ENCODE peak calls at places on chromosomes 13 and 19, in four cellular contexts. One of them, this sample, is unnamed.

GRCh38 chr13:27966641-27967202 is 2.4 kb downstream of the CDX2 start:
- DNase-seq in right lobe of liver: no peak
- DNase-seq in endodermal cell: peak
- DNase-seq in tibial artery: no peak
- DNase-seq in this sample: no peak

GRCh38 chr19:56314018-56314583 is 538 bp downstream of the ZSCAN5A start:
- DNase-seq in right lobe of liver: no peak
- DNase-seq in endodermal cell: peak
- DNase-seq in tibial artery: no peak
- DNase-seq in this sample: no peak

GRCh38 chr13:27636624-27637288 is 15.1 kb downstream of the POLR1D start:
- DNase-seq in right lobe of liver: no peak
- DNase-seq in endodermal cell: no peak
- DNase-seq in tibial artery: no peak
- DNase-seq in this sample: no peak

GRCh38 chr13:44719857-44720671 is 143.9 kb upstream of the TSC22D1 start:
- DNase-seq in right lobe of liver: no peak
- DNase-seq in endodermal cell: no peak
- DNase-seq in tibial artery: no peak
- DNase-seq in this sample: peak

GRCh38 chr13:73610799-73611592 is 523.2 kb downstream of the KLF12 start:
- DNase-seq in right lobe of liver: no peak
- DNase-seq in endodermal cell: no peak
- DNase-seq in tibial artery: no peak
- DNase-seq in this sample: no peak

GRCh38 chr19:21839966-21840365 is 4.0 kb upstream of the ZNF43 start:
- DNase-seq in right lobe of liver: no peak
- DNase-seq in endodermal cell: no peak
- DNase-seq in tibial artery: no peak
- DNase-seq in this sample: no peak

GRCh38 chr19:55463583-55464031 is 944 bp downstream of the C19orf85 start:
- DNase-seq in right lobe of liver: no peak
- DNase-seq in endodermal cell: peak
- DNase-seq in tibial artery: no peak
- DNase-seq in this sample: no peak

GRCh38 chr19:39390460-39390758 is 497 bp downstream of the PAF1 start:
- DNase-seq in right lobe of liver: no peak
- DNase-seq in endodermal cell: no peak
- DNase-seq in tibial artery: no peak
- DNase-seq in this sample: no peak

GRCh38 chr13:108214511-108215383 is 589 bp downstream of the LIG4 start:
- DNase-seq in right lobe of liver: peak
- DNase-seq in endodermal cell: peak
- DNase-seq in tibial artery: no peak
- DNase-seq in this sample: no peak

GRCh38 chr13:50244355-50244912 is 229.2 kb downstream of the KCNRG start:
- DNase-seq in right lobe of liver: no peak
- DNase-seq in endodermal cell: no peak
- DNase-seq in tibial artery: no peak
- DNase-seq in this sample: no peak

GRCh38 chr19:10510301-10510802 is 6.9 kb downstream of the S1PR5 start:
- DNase-seq in right lobe of liver: no peak
- DNase-seq in endodermal cell: peak
- DNase-seq in tibial artery: no peak
- DNase-seq in this sample: no peak

GRCh38 chr13:65889368-65889767 is 1340.8 kb downstream of the PCDH9 start:
- DNase-seq in right lobe of liver: no peak
- DNase-seq in endodermal cell: no peak
- DNase-seq in tibial artery: no peak
- DNase-seq in this sample: no peak

GRCh38 chr19:10404888-10405808 is 1.8 kb upstream of the CDC37 start:
- DNase-seq in right lobe of liver: no peak
- DNase-seq in endodermal cell: no peak
- DNase-seq in tibial artery: no peak
- DNase-seq in this sample: no peak

GRCh38 chr19:49506575-49507105 is 5.8 kb upstream of the FCGRT start:
- DNase-seq in right lobe of liver: peak
- DNase-seq in endodermal cell: peak
- DNase-seq in tibial artery: no peak
- DNase-seq in this sample: no peak

GRCh38 chr13:68616600-68617222 is 1386.6 kb upstream of the PCDH9 start:
- DNase-seq in right lobe of liver: no peak
- DNase-seq in endodermal cell: peak
- DNase-seq in tibial artery: no peak
- DNase-seq in this sample: no peak

GRCh38 chr13:84574851-84575250 is 692.6 kb upstream of the SLITRK1 start:
- DNase-seq in right lobe of liver: no peak
- DNase-seq in endodermal cell: no peak
- DNase-seq in tibial artery: no peak
- DNase-seq in this sample: no peak

GRCh38 chr13:47092202-47092601 is 195.3 kb upstream of the HTR2A start:
- DNase-seq in right lobe of liver: no peak
- DNase-seq in endodermal cell: no peak
- DNase-seq in tibial artery: no peak
- DNase-seq in this sample: no peak

GRCh38 chr19:50005428-50005827 is 19.7 kb downstream of the VRK3 start:
- DNase-seq in right lobe of liver: no peak
- DNase-seq in endodermal cell: no peak
- DNase-seq in tibial artery: no peak
- DNase-seq in this sample: no peak

GRCh38 chr19:46610851-46611770 is 10.0 kb downstream of the CALM3 start:
- DNase-seq in right lobe of liver: no peak
- DNase-seq in endodermal cell: no peak
- DNase-seq in tibial artery: peak
- DNase-seq in this sample: no peak

GRCh38 chr19:55467236-55468053 is 2.9 kb upstream of the C19orf85 start:
- DNase-seq in right lobe of liver: peak
- DNase-seq in endodermal cell: peak
- DNase-seq in tibial artery: peak
- DNase-seq in this sample: no peak

GRCh38 chr13:37023871-37024270 is 23.3 kb downstream of the EXOSC8 start:
- DNase-seq in right lobe of liver: no peak
- DNase-seq in endodermal cell: no peak
- DNase-seq in tibial artery: no peak
- DNase-seq in this sample: no peak
- H3K27ac ChIP-seq in right lobe of liver: no peak
- H3K27ac ChIP-seq in endodermal cell: no peak
- H3K27ac ChIP-seq in tibial artery: no peak
- H3K27ac ChIP-seq in this sample: no peak

DNA sequence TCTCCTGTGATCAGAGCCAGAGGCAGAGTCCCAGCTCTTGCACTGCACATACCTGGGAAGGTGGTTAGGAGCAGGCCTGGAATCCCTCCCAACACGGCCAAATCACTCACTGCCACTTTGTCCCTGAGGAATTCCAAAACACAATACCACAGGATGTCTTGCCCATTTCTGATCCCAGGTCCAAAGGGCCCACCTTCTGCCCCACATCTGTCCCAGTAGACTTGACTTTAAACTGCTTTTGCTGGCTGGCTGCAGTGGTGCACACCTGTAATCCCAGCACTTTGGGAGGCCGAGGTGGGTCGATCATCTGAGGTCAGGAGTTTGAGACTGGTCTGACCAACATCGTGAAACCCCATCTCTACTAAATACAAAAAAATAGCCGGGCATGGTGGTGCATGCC is 18.9 kb downstream of the ZNF536 start:
- DNase-seq in right lobe of liver: no peak
- DNase-seq in endodermal cell: peak
- DNase-seq in tibial artery: no peak
- DNase-seq in this sample: no peak
- TF ChIP-seq CTCF in right lobe of liver: no peak
- TF ChIP-seq CTCF in endodermal cell: no peak
- TF ChIP-seq CTCF in tibial artery: no peak
- TF ChIP-seq CTCF in this sample: no peak

GRCh38 chr19:44777715-44778347 is at the start of gene CBLC:
- DNase-seq in right lobe of liver: peak
- DNase-seq in endodermal cell: peak
- DNase-seq in tibial artery: no peak
- DNase-seq in this sample: no peak
- H3K4me3 ChIP-seq in right lobe of liver: peak
- H3K4me3 ChIP-seq in endodermal cell: no peak
- H3K4me3 ChIP-seq in tibial artery: no peak
- H3K4me3 ChIP-seq in this sample: no peak

DNA sequence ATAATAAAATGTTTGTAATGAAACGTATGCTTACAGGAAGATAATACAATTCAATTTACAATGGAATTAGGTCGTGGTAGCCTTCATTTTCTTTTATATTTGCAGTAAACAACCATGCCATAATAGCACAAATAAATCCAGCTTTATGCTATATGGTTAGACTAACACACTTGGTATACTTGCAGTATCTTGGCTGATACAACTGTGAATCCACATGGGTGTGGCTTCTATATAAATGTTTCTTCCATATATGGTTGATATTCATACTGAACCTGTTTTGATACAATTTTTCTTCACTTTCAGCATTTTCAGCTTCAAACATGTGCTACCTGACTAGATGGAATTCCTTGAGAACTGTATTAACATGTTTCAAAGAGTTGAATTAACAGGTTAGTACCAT is 20.4 kb upstream of the SPRY2 start:
- DNase-seq in right lobe of liver: no peak
- DNase-seq in endodermal cell: no peak
- DNase-seq in tibial artery: no peak
- DNase-seq in this sample: no peak
- H3K27ac ChIP-seq in right lobe of liver: no peak
- H3K27ac ChIP-seq in endodermal cell: no peak
- H3K27ac ChIP-seq in tibial artery: no peak
- H3K27ac ChIP-seq in this sample: no peak

DNA sequence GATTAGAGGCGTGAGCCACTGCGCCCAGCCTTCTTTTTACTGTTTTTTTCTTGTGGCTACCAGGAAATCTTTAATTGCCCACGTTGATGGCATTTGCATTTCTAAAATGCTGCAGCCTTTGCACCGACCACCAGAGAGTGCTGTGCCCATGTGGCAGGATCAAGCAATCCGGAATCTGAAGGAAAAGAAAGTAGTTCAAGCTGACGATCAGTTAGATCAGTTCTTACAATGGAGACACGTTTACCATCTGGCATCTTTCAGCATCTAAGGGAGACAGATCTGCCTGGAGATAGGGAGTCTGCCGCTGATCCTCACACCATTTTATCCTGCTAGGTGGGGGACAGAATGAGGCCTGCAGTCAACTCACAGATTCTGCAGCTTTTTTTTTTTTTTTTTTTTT is 19.9 kb downstream of the TINCR start:
- DNase-seq in right lobe of liver: no peak
- DNase-seq in endodermal cell: peak
- DNase-seq in tibial artery: no peak
- DNase-seq in this sample: peak
- TF ChIP-seq CTCF in right lobe of liver: peak
- TF ChIP-seq CTCF in endodermal cell: peak
- TF ChIP-seq CTCF in tibial artery: no peak
- TF ChIP-seq CTCF in this sample: peak

DNA sequence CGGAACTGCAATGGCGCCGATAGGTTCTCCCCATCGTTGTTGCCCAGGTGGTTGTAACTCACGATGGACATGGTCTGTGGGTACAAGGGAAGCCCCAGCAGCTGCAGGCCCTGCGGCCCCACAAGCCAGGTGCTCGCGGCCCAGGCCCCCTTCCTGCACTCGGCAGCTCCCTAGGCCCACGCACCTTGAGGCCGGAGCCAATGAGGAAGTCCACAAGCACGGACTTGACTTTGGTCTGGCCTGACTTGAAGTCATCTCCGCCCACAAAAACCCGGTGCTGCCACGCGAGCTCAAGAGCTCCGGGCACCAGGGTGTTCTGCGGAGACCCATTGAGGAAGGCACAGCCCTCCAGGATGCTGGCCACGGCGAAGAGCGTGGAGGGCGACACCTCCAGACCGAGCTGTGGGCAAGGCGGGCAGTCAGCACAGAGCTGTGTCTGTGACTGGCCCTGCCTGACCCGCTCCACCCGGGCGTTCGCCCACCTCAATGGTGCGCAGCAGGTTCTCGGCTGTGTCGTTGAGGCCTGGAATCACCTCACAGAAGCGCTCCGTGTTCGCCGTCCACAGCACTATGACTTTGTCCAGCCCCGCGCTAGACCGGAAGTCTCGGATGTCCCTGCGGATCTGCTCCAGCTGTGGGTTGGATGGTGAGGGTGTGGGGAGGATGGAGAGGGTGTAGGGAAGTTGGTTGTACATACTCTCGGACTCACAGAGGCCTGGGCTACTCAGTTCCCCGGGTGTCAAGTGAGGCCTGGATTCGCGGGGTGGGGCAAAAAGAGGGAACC is 1.9 kb downstream of the ISYNA1 start:
- DNase-seq in right lobe of liver: no peak
- DNase-seq in endodermal cell: peak
- DNase-seq in tibial artery: no peak
- DNase-seq in this sample: no peak
- H3K4me3 ChIP-seq in right lobe of liver: no peak
- H3K4me3 ChIP-seq in endodermal cell: peak
- H3K4me3 ChIP-seq in tibial artery: no peak
- H3K4me3 ChIP-seq in this sample: no peak

DNA sequence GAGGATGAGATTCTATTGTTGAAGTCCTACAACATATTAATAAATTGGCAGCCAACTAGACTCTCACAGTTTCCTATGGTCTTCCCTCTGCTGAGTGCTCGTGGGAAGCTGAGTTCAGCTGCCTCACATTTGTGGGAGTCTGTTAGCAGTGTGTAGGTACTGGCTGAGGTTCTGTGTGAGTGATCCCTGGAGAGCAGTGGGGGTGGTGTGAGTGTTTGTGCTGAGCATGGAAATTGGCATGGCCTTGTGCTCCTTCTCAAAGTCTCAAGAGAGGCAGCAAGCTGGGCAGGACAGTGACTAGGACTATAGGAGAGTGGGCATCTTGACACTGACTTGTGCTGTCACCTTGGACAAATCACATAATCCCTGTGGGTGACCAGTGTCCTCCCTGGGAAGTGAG is 298.3 kb downstream of the MTUS2 start:
- DNase-seq in right lobe of liver: no peak
- DNase-seq in endodermal cell: no peak
- DNase-seq in tibial artery: no peak
- DNase-seq in this sample: no peak
- H3K27ac ChIP-seq in right lobe of liver: no peak
- H3K27ac ChIP-seq in endodermal cell: no peak
- H3K27ac ChIP-seq in tibial artery: no peak
- H3K27ac ChIP-seq in this sample: no peak